ENCODE peak calls at places on chromosomes 16 and 17, in eight cellular contexts. E is prostate gland, I is A549, F is heart left ventricle, T is IMR-90, S is PC-3, L is upper lobe of right lung, U is Panc1. M is an unnamed sample.

GRCh38 chr17:50221500-50222480 is 20.4 kb upstream of the COL1A1 start:
- DNase-seq in E (no peak), I (no peak), F (peak; percentile 43), T (peak; percentile 68), S (peak; percentile 58), L (peak; percentile 93), U (no peak), M (peak; percentile 90)

GRCh38 chr17:21039839-21040575 is 2.8 kb downstream of the USP22 start:
- DNase-seq in E (no peak), I (peak; percentile 57), F (no peak), T (peak; percentile 56), S (peak; percentile 76), L (no peak), U (no peak), M (peak; percentile 76)

GRCh38 chr16:74773431-74774222 is 993 bp downstream of the FA2H start:
- DNase-seq in E (no peak), I (no peak), F (no peak), T (no peak), S (peak; percentile 24), L (no peak), U (no peak), M (no peak)

GRCh38 chr17:37220609-37220953 is 155.2 kb upstream of the C17orf78 start:
- DNase-seq in E (no peak), I (no peak), F (no peak), T (peak; percentile 54), S (peak; percentile 4), L (no peak), U (no peak), M (peak; percentile 26)

GRCh38 chr17:72763981-72764380 is 328.5 kb downstream of the SLC39A11 start:
- DNase-seq in E (no peak), I (no peak), F (no peak), T (no peak), S (no peak), L (no peak), U (no peak), M (no peak)

GRCh38 chr17:10262451-10262850 is 64.0 kb upstream of the GAS7 start:
- DNase-seq in E (no peak), I (no peak), F (no peak), T (no peak), S (no peak), L (no peak), U (no peak), M (no peak)

GRCh38 chr16:15795615-15796014 is 61.2 kb downstream of the MYH11 start:
- DNase-seq in E (no peak), I (no peak), F (no peak), T (no peak), S (no peak), L (no peak), U (no peak), M (no peak)

GRCh38 chr17:78174332-78174869 is 6.0 kb downstream of the SYNGR2 start:
- DNase-seq in E (peak; percentile 84), I (no peak), F (peak; percentile 90), T (no peak), S (peak; percentile 66), L (peak; percentile 97), U (no peak), M (peak; percentile 39)

GRCh38 chr16:57023541-57024249 is 34.3 kb downstream of the NLRC5 start:
- DNase-seq in E (no peak), I (no peak), F (no peak), T (no peak), S (no peak), L (no peak), U (no peak), M (no peak)

GRCh38 chr16:30346286-30346685 is 8.8 kb downstream of the CD2BP2 start:
- DNase-seq in E (no peak), I (no peak), F (no peak), T (no peak), S (no peak), L (no peak), U (no peak), M (no peak)

GRCh38 chr17:39981207-39982068 is 831 bp downstream of the PSMD3 start:
- DNase-seq in E (no peak), I (peak; percentile 21), F (no peak), T (no peak), S (no peak), L (no peak), U (no peak), M (peak; percentile 16)

GRCh38 chr17:58303981-58304734 is 23.4 kb upstream of the MPO start:
- DNase-seq in E (no peak), I (peak; percentile 93), F (no peak), T (peak; percentile 23), S (peak; percentile 73), L (peak; percentile 77), U (peak; percentile 8), M (peak; percentile 51)

GRCh38 chr17:40307001-40307690 is 1.8 kb upstream of the RARA start:
- DNase-seq in E (no peak), I (no peak), F (no peak), T (no peak), S (no peak), L (no peak), U (no peak), M (peak; percentile 55)

GRCh38 chr17:22411185-22411784 is 719.0 kb downstream of the KCNJ18 start:
- DNase-seq in E (no peak), I (no peak), F (no peak), T (no peak), S (no peak), L (no peak), U (no peak), M (no peak)

GRCh38 chr17:28963212-28963611 is 11.9 kb upstream of the PHF12 start:
- DNase-seq in E (no peak), I (no peak), F (peak; percentile 0), T (peak; percentile 34), S (no peak), L (peak; percentile 11), U (no peak), M (peak; percentile 29)

GRCh38 chr17:58329808-58330543 is 1.4 kb upstream of the TSPOAP1 start:
- DNase-seq in E (no peak), I (no peak), F (no peak), T (no peak), S (no peak), L (no peak), U (no peak), M (no peak)

GRCh38 chr16:88821168-88821850 is 9.6 kb upstream of the APRT start:
- DNase-seq in E (no peak), I (no peak), F (no peak), T (no peak), S (no peak), L (no peak), U (no peak), M (no peak)
- TF ChIP-seq CTCF in E (no peak), I (no peak), F (no peak), T (no peak), S (no peak), L (no peak), U (no peak), M (no peak)

GRCh38 chr17:76065754-76066153 is 6.6 kb downstream of the SRP68 start:
- DNase-seq in E (no peak), I (no peak), F (no peak), T (no peak), S (no peak), L (peak; percentile 5), U (no peak), M (no peak)
- H3K4me3 ChIP-seq in E (no peak overlapping the region), I (no peak overlapping the region), F (no peak overlapping the region), T (no peak overlapping the region), S (no peak overlapping the region), L (no peak overlapping the region), U (no peak overlapping the region), M (no peak overlapping the region)

GRCh38 chr17:17902877-17903276 is 66.1 kb upstream of the SREBF1 start:
- DNase-seq in E (no peak), I (no peak), F (no peak), T (no peak), S (no peak), L (no peak), U (no peak), M (no peak)

GRCh38 chr17:17905036-17905320 is 67.2 kb downstream of the TOM1L2 start:
- DNase-seq in E (no peak), I (no peak), F (no peak), T (no peak), S (no peak), L (no peak), U (no peak), M (no peak)

GRCh38 chr17:17904171-17905035 is 67.6 kb upstream of the SREBF1 start:
- DNase-seq in E (no peak), I (no peak), F (no peak), T (no peak), S (no peak), L (no peak), U (no peak), M (no peak)

GRCh38 chr17:17900615-17901520 is 64.1 kb upstream of the SREBF1 start:
- DNase-seq in E (peak; percentile 85), I (peak; percentile 83), F (peak; percentile 92), T (peak; percentile 94), S (peak; percentile 97), L (peak; percentile 81), U (no peak), M (peak; percentile 64)

DNA sequence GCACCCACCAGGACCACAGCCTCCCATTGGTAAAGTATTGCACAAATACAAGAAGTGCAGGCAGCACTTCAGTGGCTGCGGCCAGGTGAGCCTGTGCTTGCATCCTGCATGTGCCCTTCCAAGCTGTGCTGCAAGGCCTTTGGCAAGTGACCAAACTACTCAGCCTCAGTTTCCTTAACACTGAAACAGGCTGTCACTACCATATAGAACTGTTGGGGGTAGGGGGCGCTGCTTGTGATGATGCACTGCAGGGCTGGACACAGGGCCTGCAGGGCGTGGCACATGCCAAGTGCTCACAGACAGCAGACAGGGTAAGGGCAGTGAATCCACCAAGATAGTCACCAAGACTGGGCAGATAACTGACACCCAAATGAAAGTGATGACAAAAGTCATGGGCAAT is 65.6 kb upstream of the SREBF1 start:
- DNase-seq in E (no peak), I (no peak), F (no peak), T (no peak), S (peak; percentile 31), L (no peak), U (no peak), M (no peak)
- TF ChIP-seq CTCF in E (no peak), I (no peak), F (no peak), T (no peak), S (peak; percentile 51), L (no peak), U (no peak), M (no peak)

DNA sequence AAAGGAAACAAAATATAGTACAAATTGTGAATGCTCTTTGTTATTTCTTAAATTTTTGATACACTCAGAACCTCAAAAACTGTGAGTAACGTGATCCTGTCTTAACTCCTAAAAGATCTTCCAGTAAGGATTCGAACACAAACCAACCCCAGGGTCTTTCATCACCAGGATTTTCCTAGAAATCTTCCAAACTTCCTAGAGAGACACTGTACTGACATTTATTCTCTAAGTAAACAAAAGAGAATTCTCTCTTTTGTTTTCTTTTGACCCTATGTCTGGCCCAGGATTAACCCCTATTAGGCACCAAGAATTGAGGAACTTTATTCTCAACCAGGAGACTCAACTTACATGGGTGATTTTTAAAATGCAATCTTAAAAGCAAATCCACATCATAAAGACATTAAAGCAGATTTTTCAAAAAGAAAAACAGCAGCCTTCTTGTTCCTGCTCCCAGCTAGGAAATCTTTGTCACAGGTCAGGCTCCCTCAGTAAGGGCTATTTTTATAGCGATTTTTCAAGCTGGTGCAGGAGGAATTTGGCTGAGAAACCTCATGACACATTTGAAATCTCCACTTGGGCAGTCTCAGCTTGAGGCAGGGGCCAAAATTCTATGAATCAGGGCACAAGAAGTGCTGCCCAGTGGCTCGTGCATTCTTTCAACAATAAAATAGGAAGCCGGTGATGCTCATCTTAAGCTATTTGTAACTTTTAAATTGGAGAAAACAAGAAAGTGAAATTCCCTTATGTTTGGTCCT is 6.2 kb upstream of the SMG1 start:
- DNase-seq in E (no peak), I (no peak), F (no peak), T (peak; percentile 43), S (peak; percentile 22), L (no peak), U (no peak), M (no peak)
- H3K4me3 ChIP-seq in E (no peak overlapping the region), I (no peak overlapping the region), F (no peak overlapping the region), T (no peak overlapping the region), S (no peak overlapping the region), L (no peak overlapping the region), U (no peak overlapping the region), M (no peak overlapping the region)